ENCODE peak calls at places on chromosomes 12 and 14, in four cellular contexts. D is astrocyte, G is A673, X is lower lobe of right lung. A is an unnamed sample.

GRCh38 chr14:58427289-58428010 is at the start of the genes KIAA0586 and TIMM9:
- DNase-seq in G (peak; percentile 99), D (peak; percentile 96), X (peak; percentile 96), A (peak; percentile 98)

GRCh38 chr12:9134981-9135628 is 19.4 kb upstream of the A2M start:
- DNase-seq in X (peak; percentile 47), D (no peak), G (no peak), A (no peak)

GRCh38 chr14:77638738-77639137 is 22.3 kb upstream of the SPTLC2 start:
- DNase-seq in D (peak; percentile 94), X (no peak), G (no peak), A (no peak)

GRCh38 chr14:78921856-78922255 is 751.7 kb downstream of the NRXN3 start:
- DNase-seq in G (peak; percentile 53), X (no peak), D (peak; percentile 83), A (no peak)

GRCh38 chr14:69335421-69335820 is 62.7 kb downstream of the ERH start:
- DNase-seq in D (peak; percentile 60), G (no peak), X (no peak), A (no peak)

GRCh38 chr12:80941916-80942315 is 4.2 kb upstream of the LIN7A start:
- DNase-seq in X (no peak), G (no peak), D (no peak), A (no peak)

GRCh38 chr14:35897616-35898111 is 71.5 kb downstream of the BRMS1L start:
- DNase-seq in X (no peak), G (no peak), D (no peak), A (no peak)

GRCh38 chr12:109995366-109995702 is 834 bp downstream of the GIT2 start:
- DNase-seq in X (no peak), D (no peak), G (no peak), A (no peak)

GRCh38 chr14:60090864-60091519 is 731 bp upstream of the PCNX4 start:
- DNase-seq in G (peak; percentile 88), D (peak; percentile 71), X (peak; percentile 45), A (no peak)

GRCh38 chr14:86510503-86510902 is 980.6 kb downstream of the FLRT2 start:
- DNase-seq in X (no peak), G (no peak), D (peak; percentile 77), A (no peak)

GRCh38 chr14:37587438-37587837 is 7.6 kb downstream of the FOXA1 start:
- DNase-seq in X (no peak), D (no peak), G (no peak), A (no peak)

GRCh38 chr12:85642810-85643209 is 193.4 kb downstream of the RASSF9 start:
- DNase-seq in G (peak; percentile 17), X (no peak), D (no peak), A (no peak)

GRCh38 chr12:101490286-101490920 is 15.3 kb downstream of the SPIC start:
- DNase-seq in G (peak; percentile 45), D (no peak), X (no peak), A (no peak)

GRCh38 chr12:484096-484495 is 24.4 kb downstream of the B4GALNT3 start:
- DNase-seq in D (no peak), X (no peak), G (no peak), A (no peak)

GRCh38 chr14:57833304-57833703 is 32.6 kb downstream of the SLC35F4 start:
- DNase-seq in X (no peak), G (peak; percentile 87), D (peak; percentile 94), A (no peak)

GRCh38 chr12:12724421-12725085 is 7.4 kb downstream of the CDKN1B start:
- DNase-seq in G (no peak), D (no peak), X (no peak), A (no peak)

GRCh38 chr14:105315211-105315721 is 718 bp downstream of the PACS2 start:
- DNase-seq in G (no peak), D (no peak), X (peak; percentile 65), A (no peak)

GRCh38 chr14:30180219-30180618 is 252.6 kb upstream of the PRKD1 start:
- DNase-seq in D (peak; percentile 51), X (no peak), G (no peak), A (no peak)

GRCh38 chr12:48459259-48459658 is 13.1 kb upstream of the ANP32D start:
- DNase-seq in X (no peak), D (no peak), G (no peak), A (no peak)

GRCh38 chr12:5003025-5003666 is 40.5 kb upstream of the KCNA5 start:
- DNase-seq in X (peak; percentile 61), D (peak; percentile 12), G (peak; percentile 50), A (no peak)

GRCh38 chr12:124428136-124428791 is 133.4 kb downstream of the RFLNA start:
- DNase-seq in G (no peak), X (no peak), D (peak; percentile 75), A (no peak)

GRCh38 chr12:45518516-45519235 is 210.8 kb upstream of the ARID2 start:
- DNase-seq in G (no peak), X (no peak), D (no peak), A (no peak)

GRCh38 chr12:120363274-120363855 is 5.6 kb downstream of the MSI1 start:
- DNase-seq in G (no peak), D (no peak), X (no peak), A (peak; percentile 14)

GRCh38 chr12:86379337-86379736 is 123.1 kb upstream of the MGAT4C start:
- DNase-seq in D (no peak), X (no peak), G (no peak), A (no peak)

GRCh38 chr14:69013943-69014782 is 35.1 kb upstream of the ACTN1 start:
- DNase-seq in G (peak; percentile 32), X (peak; percentile 95), D (no peak), A (peak; percentile 8)

GRCh38 chr12:28950049-28950448 is 199.0 kb upstream of the FAR2 start:
- DNase-seq in D (no peak), X (no peak), G (no peak), A (no peak)

GRCh38 chr14:98198385-98198784 is 1073.6 kb downstream of the BCL11B start:
- DNase-seq in D (peak; percentile 10), X (no peak), G (no peak), A (no peak)

GRCh38 chr14:91143862-91144261 is 30.0 kb downstream of the DGLUCY start:
- DNase-seq in X (peak; percentile 60), G (peak; percentile 38), D (no peak), A (no peak)

GRCh38 chr14:104163541-104163940 is 25.2 kb downstream of the KIF26A start:
- DNase-seq in G (no peak), D (no peak), X (no peak), A (no peak)

GRCh38 chr12:62720661-62721330 is 214.2 kb downstream of the PPM1H start:
- DNase-seq in D (peak; percentile 66), X (no peak), G (peak; percentile 9), A (no peak)

GRCh38 chr14:65095633-65096205 is 6.6 kb downstream of the MAX start:
- DNase-seq in X (no peak), G (peak; percentile 15), D (peak; percentile 86), A (no peak)

GRCh38 chr12:93938921-93939320 is 209.5 kb upstream of the PLXNC1 start:
- DNase-seq in X (no peak), D (no peak), G (no peak), A (no peak)

GRCh38 chr14:51929920-51930682 is 59.2 kb upstream of the RTRAF start:
- DNase-seq in X (no peak), D (no peak), G (no peak), A (no peak)

GRCh38 chr12:65518771-65519170 is 240.3 kb downstream of the MSRB3 start:
- DNase-seq in X (no peak), G (peak; percentile 54), D (no peak), A (no peak)

GRCh38 chr12:117036046-117036445 is 63.2 kb downstream of the TESC start:
- DNase-seq in X (no peak), G (no peak), D (no peak), A (no peak)

GRCh38 chr14:101733211-101733610 is 28.3 kb upstream of the PPP2R5C start:
- DNase-seq in G (peak; percentile 31), X (no peak), D (peak; percentile 43), A (no peak)

GRCh38 chr12:51323317-51323960 is 535 bp downstream of the BIN2 start:
- DNase-seq in X (no peak), D (no peak), G (no peak), A (no peak)

GRCh38 chr14:20799955-20800544 is 2.6 kb downstream of the RNASE1 start:
- DNase-seq in X (peak; percentile 70), G (no peak), D (no peak), A (no peak)

GRCh38 chr14:56121786-56122185 is 3.6 kb downstream of the PELI2 start:
- DNase-seq in X (no peak), G (no peak), D (no peak), A (no peak)

GRCh38 chr14:56119221-56119967 is 1.2 kb downstream of the PELI2 start:
- DNase-seq in D (no peak), G (peak; percentile 25), X (peak; percentile 73), A (no peak)

GRCh38 chr14:56118611-56119181 is 485 bp downstream of the PELI2 start:
- DNase-seq in G (no peak), X (peak; percentile 70), D (no peak), A (no peak)

GRCh38 chr14:56122306-56122705 is 4.1 kb downstream of the PELI2 start:
- DNase-seq in G (no peak), D (no peak), X (no peak), A (no peak)

GRCh38 chr14:56120091-56120632 is 2.0 kb downstream of the PELI2 start:
- DNase-seq in X (no peak), D (no peak), G (peak; percentile 48), A (no peak)
- H3K4me3 ChIP-seq in X (peak overlapping the region; percentile 79), D (peak overlapping the region; percentile 83), G (peak overlapping the region; percentile 86), A (peak overlapping the region; percentile 94)

GRCh38 chr12:70275045-70275444 is 31.8 kb downstream of the CNOT2 start:
- DNase-seq in D (no peak), X (no peak), G (no peak), A (no peak)
- H3K4me3 ChIP-seq in D (no peak overlapping the region), X (no peak overlapping the region), G (no peak overlapping the region), A (no peak overlapping the region)

DNA sequence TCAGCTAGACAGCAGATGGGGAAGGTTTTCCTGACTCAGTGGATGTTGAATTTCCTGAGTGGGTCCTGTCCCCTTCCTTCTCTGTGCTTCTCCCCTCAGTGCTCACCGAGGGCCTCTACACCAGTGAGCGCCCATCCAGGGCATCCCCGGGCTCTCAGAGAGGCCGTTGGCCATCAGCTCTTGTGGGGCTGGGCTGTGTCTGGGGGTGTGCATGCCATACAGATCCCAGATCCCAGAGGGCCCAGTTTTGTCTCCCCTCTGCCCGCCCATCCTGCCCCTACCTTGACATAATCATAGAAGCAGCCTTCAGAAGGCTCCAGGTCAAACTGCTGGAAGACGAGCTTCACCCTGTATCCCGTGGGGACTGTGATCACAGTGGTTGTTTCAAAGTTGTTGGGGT is 1.1 kb downstream of the C1R start:
- DNase-seq in G (no peak), D (no peak), X (no peak), A (no peak)
- H3K4me3 ChIP-seq in G (no peak overlapping the region), D (no peak overlapping the region), X (peak overlapping the region; percentile 65), A (no peak overlapping the region)

DNA sequence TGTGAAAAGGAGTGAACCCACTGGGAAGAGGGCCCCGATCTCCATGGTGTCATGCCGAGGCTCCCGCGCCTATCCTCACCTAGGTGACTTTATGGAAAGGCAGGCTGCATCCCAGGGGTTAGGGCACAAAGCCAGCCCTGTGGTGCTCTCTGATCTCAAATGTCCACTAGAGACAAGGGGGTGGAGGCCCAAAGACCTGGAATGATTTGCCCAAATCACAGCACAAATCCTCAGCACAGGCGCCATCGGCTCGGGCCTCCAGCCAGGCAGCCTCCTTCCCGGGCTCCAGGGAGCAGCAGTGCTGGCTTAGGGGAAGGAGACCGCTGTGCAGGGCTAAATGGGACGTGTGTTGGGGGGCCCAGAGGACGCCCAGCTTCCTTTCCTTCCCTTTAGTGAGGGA is 17.6 kb downstream of the CHGA start:
- DNase-seq in D (no peak), G (no peak), X (no peak), A (no peak)
- H3K4me3 ChIP-seq in D (no peak overlapping the region), G (no peak overlapping the region), X (no peak overlapping the region), A (no peak overlapping the region)

GRCh38 chr12:32025906-32026305 is 66.7 kb downstream of the RESF1 start:
- DNase-seq in X (no peak), G (no peak), D (no peak), A (no peak)
- H3K4me3 ChIP-seq in X (no peak overlapping the region), G (no peak overlapping the region), D (no peak overlapping the region), A (no peak overlapping the region)

A was measured in SK-N-MC.